ENCODE peak calls at places on chromosomes 7 and 10, in ten cellular contexts. U, H, Z, K, W, M, V, O, F and S are unnamed samples.

GRCh38 chr10:51269816-51270215 is 195.5 kb downstream of the PRKG1 start:
- DNase-seq in U (no peak), H (peak), Z (no peak), K (no peak), W (peak), M (no peak), V (peak), O (no peak), F (no peak), S (no peak)

GRCh38 chr7:99379043-99379577 is 4.6 kb downstream of the ARPC1B start:
- DNase-seq in U (peak), H (no peak), Z (no peak), K (no peak), W (peak), M (no peak), V (peak), O (no peak), F (no peak), S (peak)

GRCh38 chr10:89502556-89502955 is 32.8 kb downstream of the SLC16A12 start:
- DNase-seq in U (peak), H (no peak), Z (no peak), K (no peak), W (peak), M (no peak), V (peak), O (no peak), F (no peak), S (no peak)

GRCh38 chr7:51307811-51308737 is 8.5 kb downstream of the COBL start:
- DNase-seq in U (peak), H (no peak), Z (no peak), K (no peak), W (no peak), M (no peak), V (no peak), O (no peak), F (no peak), S (no peak)

GRCh38 chr10:52378124-52378523 is 64.0 kb downstream of the DKK1 start:
- DNase-seq in U (no peak), H (no peak), Z (no peak), K (no peak), W (no peak), M (no peak), V (no peak), O (no peak), F (no peak), S (no peak)

GRCh38 chr10:129963831-129964501 is at the start of gene EBF3:
- DNase-seq in U (peak), H (peak), Z (no peak), K (no peak), W (peak), M (no peak), V (peak), O (peak), F (peak), S (no peak)

GRCh38 chr7:78212476-78213060 is 414.0 kb downstream of the PHTF2 start:
- DNase-seq in U (no peak), H (no peak), Z (no peak), K (no peak), W (peak), M (no peak), V (peak), O (no peak), F (no peak), S (no peak)

GRCh38 chr7:91083855-91084644 is 180.2 kb upstream of the FZD1 start:
- DNase-seq in U (peak), H (no peak), Z (no peak), K (peak), W (peak), M (no peak), V (peak), O (no peak), F (no peak), S (no peak)

GRCh38 chr10:125084191-125085186 is 75.9 kb downstream of the CTBP2 start:
- DNase-seq in U (peak), H (peak), Z (no peak), K (peak), W (peak), M (no peak), V (peak), O (no peak), F (peak), S (no peak)

GRCh38 chr10:71135276-71135675 is 77.1 kb upstream of the UNC5B start:
- DNase-seq in U (no peak), H (no peak), Z (no peak), K (no peak), W (no peak), M (no peak), V (no peak), O (no peak), F (no peak), S (no peak)

GRCh38 chr7:153638821-153639435 is 413.3 kb upstream of the DPP6 start:
- DNase-seq in U (no peak), H (no peak), Z (no peak), K (no peak), W (no peak), M (no peak), V (no peak), O (no peak), F (no peak), S (no peak)

GRCh38 chr7:138980575-138981285 is 459 bp downstream of the KIAA1549 start:
- DNase-seq in U (no peak), H (peak), Z (no peak), K (peak), W (peak), M (no peak), V (no peak), O (peak), F (peak), S (peak)

GRCh38 chr7:10998984-10999757 is 25.5 kb downstream of the PHF14 start:
- DNase-seq in U (peak), H (no peak), Z (no peak), K (no peak), W (no peak), M (no peak), V (no peak), O (no peak), F (no peak), S (no peak)

GRCh38 chr7:47373871-47374451 is 207.9 kb downstream of the TNS3 start:
- DNase-seq in U (no peak), H (no peak), Z (no peak), K (no peak), W (no peak), M (no peak), V (no peak), O (no peak), F (no peak), S (no peak)

GRCh38 chr10:111091833-111092232 is 15.0 kb downstream of the ADRA2A start:
- DNase-seq in U (no peak), H (no peak), Z (no peak), K (no peak), W (no peak), M (no peak), V (no peak), O (no peak), F (no peak), S (no peak)